ENCODE peak calls at places on chromosomes 12 and 14, in six cellular contexts. L is psoas muscle, O is neural progenitor cell, B is fibroblast of lung, Q is left lung, P is HCT116. K is an unnamed sample.

GRCh38 chr14:34035177-34035933 is 84.5 kb upstream of the EGLN3 start:
- DNase-seq in B (peak; percentile 27), P (no peak), Q (no peak), L (no peak), O (no peak), K (no peak)

GRCh38 chr12:14836336-14837210 is 6.8 kb downstream of the ART4 start:
- DNase-seq in B (peak; percentile 95), L (no peak), Q (no peak), P (no peak), O (no peak), K (peak; percentile 38)

GRCh38 chr12:105834496-105834895 is 304.3 kb downstream of the NUAK1 start:
- DNase-seq in L (no peak), B (no peak), Q (no peak), P (no peak), O (no peak), K (no peak)

GRCh38 chr14:64324461-64325255 is 30.5 kb upstream of the ESR2 start:
- DNase-seq in O (no peak), Q (no peak), P (no peak), B (peak; percentile 83), L (no peak), K (no peak)

GRCh38 chr14:103372552-103373304 is 12.5 kb upstream of the MARK3 start:
- DNase-seq in O (peak; percentile 12), L (peak; percentile 57), Q (peak; percentile 46), B (peak; percentile 93), P (peak; percentile 72), K (peak; percentile 76)

GRCh38 chr14:20623798-20624197 is 17.7 kb downstream of the OR6S1 start:
- DNase-seq in B (no peak), O (no peak), L (no peak), Q (no peak), P (no peak), K (no peak)

GRCh38 chr12:92185052-92185451 is 39.4 kb upstream of the BTG1 start:
- DNase-seq in L (no peak), Q (no peak), B (no peak), O (no peak), P (no peak), K (no peak)

GRCh38 chr12:95671265-95671664 is 119.3 kb downstream of the NTN4 start:
- DNase-seq in O (no peak), L (no peak), Q (no peak), P (no peak), B (no peak), K (no peak)

GRCh38 chr14:51780006-51780692 is 80.3 kb upstream of the GNG2 start:
- DNase-seq in P (peak; percentile 49), O (peak; percentile 81), Q (peak; percentile 53), B (peak; percentile 37), L (peak; percentile 65), K (peak; percentile 24)

GRCh38 chr12:175759-176158 is 38.2 kb downstream of the SLC6A12 start:
- DNase-seq in B (no peak), O (no peak), L (no peak), Q (no peak), P (no peak), K (no peak)

GRCh38 chr12:116354534-116354933 is 77.0 kb upstream of the MED13L start:
- DNase-seq in Q (no peak), B (no peak), L (no peak), O (no peak), P (no peak), K (no peak)

GRCh38 chr12:90970471-90970870 is 15.5 kb upstream of the CCER1 start:
- DNase-seq in O (no peak), L (no peak), B (peak; percentile 14), P (no peak), Q (no peak), K (no peak)

GRCh38 chr12:45670339-45671065 is 59.0 kb upstream of the ARID2 start:
- DNase-seq in O (no peak), P (no peak), Q (no peak), B (no peak), L (no peak), K (no peak)

GRCh38 chr12:7441216-7441615 is 2.7 kb downstream of the CD163L1 start:
- DNase-seq in P (no peak), Q (no peak), L (no peak), O (no peak), B (peak; percentile 23), K (no peak)

GRCh38 chr12:177980-178714 is 35.8 kb downstream of the SLC6A12 start:
- DNase-seq in O (no peak), B (no peak), L (no peak), Q (no peak), P (no peak), K (no peak)

GRCh38 chr14:102189858-102190257 is 50.2 kb downstream of the WDR20 start:
- DNase-seq in L (no peak), B (no peak), Q (no peak), O (no peak), P (no peak), K (no peak)

GRCh38 chr14:102196008-102196407 is 56.3 kb downstream of the WDR20 start:
- DNase-seq in L (no peak), B (no peak), P (no peak), O (no peak), Q (no peak), K (no peak)

GRCh38 chr14:102195446-102195845 is 55.7 kb downstream of the WDR20 start:
- DNase-seq in O (no peak), P (no peak), B (no peak), Q (no peak), L (no peak), K (no peak)

GRCh38 chr14:102194856-102195255 is 55.2 kb downstream of the WDR20 start:
- DNase-seq in B (no peak), P (no peak), O (no peak), Q (no peak), L (no peak), K (no peak)

DNA sequence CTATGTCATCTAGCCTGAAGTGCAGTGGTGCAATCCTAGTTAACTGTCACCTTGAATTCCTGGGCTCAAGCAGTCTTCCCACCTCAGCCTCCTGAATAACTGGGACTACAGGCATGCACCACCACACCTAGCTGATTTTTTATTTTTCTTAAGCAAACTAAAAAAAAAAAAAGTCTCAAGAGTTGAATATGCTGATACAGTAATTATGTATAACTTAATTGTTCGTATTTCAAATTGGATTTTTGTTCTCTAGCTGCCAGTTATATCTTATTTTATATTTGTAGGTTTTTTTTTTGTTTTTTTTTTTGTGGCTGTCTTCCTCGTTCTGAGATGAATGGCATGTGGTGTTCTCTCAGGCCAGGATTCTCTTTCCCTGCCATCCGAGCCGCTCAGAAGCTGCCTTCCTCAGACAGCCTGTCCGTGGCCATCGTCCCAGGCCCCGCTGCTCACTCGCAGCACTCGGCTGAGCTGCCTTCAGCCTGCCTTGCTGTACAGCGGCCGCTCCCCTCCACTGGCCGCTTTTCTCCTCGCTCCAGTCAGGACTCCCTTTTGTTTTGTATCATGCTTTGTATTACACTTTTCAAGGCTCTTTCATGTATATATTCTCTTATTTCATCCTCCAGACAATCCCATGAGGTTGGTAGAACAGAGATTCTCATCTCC is 53.3 kb downstream of the WDR20 start:
- DNase-seq in O (peak; percentile 42), B (no peak), P (no peak), Q (no peak), L (no peak), K (no peak)
- H3K27ac ChIP-seq in O (peak overlapping the region; percentile 3), B (no peak overlapping the region), P (no peak overlapping the region), Q (no peak overlapping the region), L (peak overlapping the region; percentile 18), K (no peak overlapping the region)

GRCh38 chr12:81077329-81077685 is 572 bp upstream of the ACSS3 start:
- DNase-seq in B (peak; percentile 61), P (no peak), Q (peak; percentile 35), L (peak; percentile 36), O (peak; percentile 80), K (no peak)
- H3K4me3 ChIP-seq in B (peak overlapping the region; percentile 83), P (no peak overlapping the region), Q (peak overlapping the region; percentile 57), L (peak overlapping the region; percentile 86), O (peak overlapping the region; percentile 92), K (peak overlapping the region; percentile 58)

DNA sequence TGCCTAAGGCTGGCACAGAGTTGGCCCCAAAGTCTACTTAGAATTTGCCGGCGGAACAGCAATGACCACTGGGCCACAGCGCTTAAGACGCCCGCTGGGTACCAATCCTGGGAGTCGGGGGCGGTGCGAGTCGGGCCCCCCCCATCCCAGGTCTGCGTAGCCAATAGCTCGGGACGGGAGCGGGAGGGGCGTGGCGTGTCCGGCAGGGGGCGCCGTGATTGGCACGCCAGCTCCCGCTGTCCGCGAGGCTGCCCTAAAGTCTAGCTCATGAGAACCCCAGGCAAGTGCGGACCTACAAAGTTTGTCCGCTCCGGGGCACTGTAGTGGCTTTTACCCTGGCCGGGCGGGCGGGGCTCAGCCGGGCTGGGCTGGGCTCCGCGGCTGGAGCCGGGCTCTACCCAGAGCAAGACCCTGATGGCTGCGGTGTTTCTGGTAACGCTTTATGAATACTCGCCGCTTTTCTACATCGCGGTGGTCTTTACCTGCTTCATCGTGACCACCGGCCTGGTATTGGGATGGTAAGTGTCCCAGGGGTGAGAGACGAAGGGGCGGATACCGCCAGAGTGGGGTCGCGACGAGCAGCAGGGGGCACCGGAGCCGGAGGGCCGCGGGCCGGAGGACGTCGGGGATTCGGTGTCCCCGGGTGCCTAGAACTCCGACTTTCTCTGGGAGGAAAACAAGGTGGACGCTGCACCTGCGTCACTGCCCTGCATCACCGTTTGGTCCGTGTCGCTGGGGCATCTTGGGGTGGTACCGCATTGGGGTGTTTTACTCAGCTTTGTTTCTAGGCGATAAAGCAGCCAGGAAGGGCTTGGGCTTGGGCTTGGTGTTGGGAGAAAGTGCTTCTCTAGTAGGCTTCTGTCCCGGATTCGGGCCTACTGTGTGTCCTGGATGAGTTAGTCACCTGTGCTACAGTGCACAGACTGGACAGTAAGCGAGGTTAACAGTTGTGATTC is at the start of gene CGRRF1:
- DNase-seq in O (peak; percentile 98), Q (peak; percentile 99), P (peak; percentile 96), L (peak; percentile 99), B (peak; percentile 99), K (peak; percentile 96)
- TF ChIP-seq CTCF in O (peak; percentile 62), Q (peak; percentile 64), P (no peak), L (peak; percentile 63), B (peak; percentile 17), K (peak; percentile 42)

GRCh38 chr12:122984612-122985358 is 4.3 kb downstream of the ARL6IP4 start:
- DNase-seq in B (peak; percentile 29), O (no peak), Q (no peak), L (peak; percentile 47), P (no peak), K (no peak)
- H3K27ac ChIP-seq in B (peak overlapping the region; percentile 21), O (no peak overlapping the region), Q (peak overlapping the region; percentile 73), L (peak overlapping the region; percentile 46), P (no peak overlapping the region), K (peak overlapping the region; percentile 57)

DNA sequence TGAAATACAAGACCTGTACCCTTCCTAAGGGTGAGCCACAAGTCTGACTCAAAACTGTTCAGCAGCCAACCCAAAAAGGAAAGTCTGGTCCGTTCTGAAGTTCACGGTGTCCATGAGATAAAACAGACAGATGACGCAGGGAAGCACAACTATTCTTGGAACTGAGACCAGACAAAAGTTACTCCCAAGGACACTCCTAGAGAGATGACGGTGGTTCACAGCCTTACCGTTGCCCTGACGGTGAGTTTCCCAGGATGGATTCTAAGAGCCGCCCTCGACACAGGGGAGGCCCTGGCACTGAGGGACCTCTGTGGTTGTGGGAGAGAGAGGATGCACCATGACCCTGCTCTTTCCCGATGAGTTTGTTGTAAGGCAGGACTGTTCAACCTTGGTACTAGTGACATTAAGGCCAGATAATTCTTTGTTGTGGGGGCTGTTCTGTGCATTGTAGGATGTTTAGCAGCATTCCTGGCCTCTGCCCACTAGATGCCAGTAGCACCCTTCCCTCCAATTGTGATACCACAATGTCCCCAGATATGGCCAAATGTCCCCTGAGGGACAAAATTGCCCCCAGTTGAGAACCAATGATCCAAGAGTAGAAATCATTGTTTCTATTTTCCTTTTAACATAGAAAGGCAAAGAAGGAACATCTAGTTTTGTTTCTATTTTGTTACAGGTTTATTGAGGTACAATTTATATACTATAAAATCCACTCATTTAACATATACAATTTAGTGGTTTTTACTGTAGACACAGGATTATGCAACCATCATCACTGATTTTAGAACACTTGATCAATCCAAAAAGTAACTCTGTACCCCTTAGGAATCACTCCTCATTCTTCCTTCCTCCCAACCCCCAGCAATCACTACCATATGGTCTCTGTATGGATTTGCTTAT is 23.0 kb downstream of the OR10P1 start:
- DNase-seq in Q (no peak), L (no peak), P (no peak), B (peak; percentile 43), O (peak; percentile 49), K (no peak)
- H3K4me3 ChIP-seq in Q (no peak overlapping the region), L (no peak overlapping the region), P (no peak overlapping the region), B (no peak overlapping the region), O (no peak overlapping the region), K (no peak overlapping the region)

K was measured in AG04450.